ENCODE peak calls at places on chromosomes 5 and 9, in six cellular contexts. One of them, this sample, is unnamed.

GRCh38 chr9:79189511-79189924 is 382.2 kb upstream of the TLE4 start:
- DNase-seq in CD8-positive, alpha-beta T cell: no peak
- DNase-seq in CD8-positive, alpha-beta memory T cell: no peak
- DNase-seq in neuronal stem cell: no peak
- DNase-seq in keratinocyte: no peak
- DNase-seq in dermis microvascular lymphatic vessel endothelial cell: no peak
- DNase-seq in this sample: no peak

GRCh38 chr5:45385321-45386058 is 310.7 kb downstream of the HCN1 start:
- DNase-seq in CD8-positive, alpha-beta T cell: no peak
- DNase-seq in CD8-positive, alpha-beta memory T cell: no peak
- DNase-seq in neuronal stem cell: no peak
- DNase-seq in keratinocyte: no peak
- DNase-seq in dermis microvascular lymphatic vessel endothelial cell: peak
- DNase-seq in this sample: no peak

GRCh38 chr5:148791334-148791667 is 35.1 kb upstream of the ADRB2 start:
- DNase-seq in CD8-positive, alpha-beta T cell: no peak
- DNase-seq in CD8-positive, alpha-beta memory T cell: no peak
- DNase-seq in neuronal stem cell: no peak
- DNase-seq in keratinocyte: peak
- DNase-seq in dermis microvascular lymphatic vessel endothelial cell: no peak
- DNase-seq in this sample: no peak

GRCh38 chr5:134101686-134102439 is 12.6 kb upstream of the TCF7 start:
- DNase-seq in CD8-positive, alpha-beta T cell: peak
- DNase-seq in CD8-positive, alpha-beta memory T cell: peak
- DNase-seq in neuronal stem cell: no peak
- DNase-seq in keratinocyte: no peak
- DNase-seq in dermis microvascular lymphatic vessel endothelial cell: no peak
- DNase-seq in this sample: peak

GRCh38 chr5:159184858-159185381 is 24.4 kb downstream of the RNF145 start:
- DNase-seq in CD8-positive, alpha-beta T cell: no peak
- DNase-seq in CD8-positive, alpha-beta memory T cell: no peak
- DNase-seq in neuronal stem cell: no peak
- DNase-seq in keratinocyte: no peak
- DNase-seq in dermis microvascular lymphatic vessel endothelial cell: no peak
- DNase-seq in this sample: no peak

GRCh38 chr5:169637085-169637855 is at the start of gene DOCK2:
- DNase-seq in CD8-positive, alpha-beta T cell: peak
- DNase-seq in CD8-positive, alpha-beta memory T cell: peak
- DNase-seq in neuronal stem cell: no peak
- DNase-seq in keratinocyte: no peak
- DNase-seq in dermis microvascular lymphatic vessel endothelial cell: no peak
- DNase-seq in this sample: peak

GRCh38 chr5:110549301-110549700 is 177.2 kb downstream of the TMEM232 start:
- DNase-seq in CD8-positive, alpha-beta T cell: no peak
- DNase-seq in CD8-positive, alpha-beta memory T cell: no peak
- DNase-seq in neuronal stem cell: no peak
- DNase-seq in keratinocyte: no peak
- DNase-seq in dermis microvascular lymphatic vessel endothelial cell: no peak
- DNase-seq in this sample: no peak

GRCh38 chr5:1101991-1102713 is 9.7 kb downstream of the SLC12A7 start:
- DNase-seq in CD8-positive, alpha-beta T cell: no peak
- DNase-seq in CD8-positive, alpha-beta memory T cell: no peak
- DNase-seq in neuronal stem cell: peak
- DNase-seq in keratinocyte: no peak
- DNase-seq in dermis microvascular lymphatic vessel endothelial cell: peak
- DNase-seq in this sample: no peak

GRCh38 chr9:126959326-126959725 is 44.7 kb downstream of the RALGPS1 start:
- DNase-seq in CD8-positive, alpha-beta T cell: no peak
- DNase-seq in CD8-positive, alpha-beta memory T cell: no peak
- DNase-seq in neuronal stem cell: no peak
- DNase-seq in keratinocyte: no peak
- DNase-seq in dermis microvascular lymphatic vessel endothelial cell: no peak
- DNase-seq in this sample: no peak

GRCh38 chr5:165805756-165806155 is 2300.3 kb downstream of the MAT2B start:
- DNase-seq in CD8-positive, alpha-beta T cell: no peak
- DNase-seq in CD8-positive, alpha-beta memory T cell: no peak
- DNase-seq in neuronal stem cell: no peak
- DNase-seq in keratinocyte: no peak
- DNase-seq in dermis microvascular lymphatic vessel endothelial cell: no peak
- DNase-seq in this sample: no peak

GRCh38 chr9:108463927-108464606 is 391.7 kb downstream of the ACTL7B start:
- DNase-seq in CD8-positive, alpha-beta T cell: no peak
- DNase-seq in CD8-positive, alpha-beta memory T cell: no peak
- DNase-seq in neuronal stem cell: no peak
- DNase-seq in keratinocyte: no peak
- DNase-seq in dermis microvascular lymphatic vessel endothelial cell: no peak
- DNase-seq in this sample: no peak

GRCh38 chr9:88905506-88905905 is 85.8 kb upstream of the S1PR3 start:
- DNase-seq in CD8-positive, alpha-beta T cell: no peak
- DNase-seq in CD8-positive, alpha-beta memory T cell: no peak
- DNase-seq in neuronal stem cell: no peak
- DNase-seq in keratinocyte: no peak
- DNase-seq in dermis microvascular lymphatic vessel endothelial cell: no peak
- DNase-seq in this sample: no peak

GRCh38 chr5:145473032-145473642 is 362.0 kb downstream of the PRELID2 start:
- DNase-seq in CD8-positive, alpha-beta T cell: no peak
- DNase-seq in CD8-positive, alpha-beta memory T cell: no peak
- DNase-seq in neuronal stem cell: no peak
- DNase-seq in keratinocyte: no peak
- DNase-seq in dermis microvascular lymphatic vessel endothelial cell: no peak
- DNase-seq in this sample: no peak

GRCh38 chr5:137735531-137736284 is at the start of gene KLHL3:
- DNase-seq in CD8-positive, alpha-beta T cell: peak
- DNase-seq in CD8-positive, alpha-beta memory T cell: peak
- DNase-seq in neuronal stem cell: peak
- DNase-seq in keratinocyte: no peak
- DNase-seq in dermis microvascular lymphatic vessel endothelial cell: peak
- DNase-seq in this sample: peak

GRCh38 chr9:128552744-128553221 is 396 bp downstream of the SPTAN1 start:
- DNase-seq in CD8-positive, alpha-beta T cell: no peak
- DNase-seq in CD8-positive, alpha-beta memory T cell: peak
- DNase-seq in neuronal stem cell: peak
- DNase-seq in keratinocyte: no peak
- DNase-seq in dermis microvascular lymphatic vessel endothelial cell: no peak
- DNase-seq in this sample: peak

GRCh38 chr5:171316258-171317121 is 7.4 kb downstream of the TLX3 start:
- DNase-seq in CD8-positive, alpha-beta T cell: no peak
- DNase-seq in CD8-positive, alpha-beta memory T cell: no peak
- DNase-seq in neuronal stem cell: no peak
- DNase-seq in keratinocyte: no peak
- DNase-seq in dermis microvascular lymphatic vessel endothelial cell: no peak
- DNase-seq in this sample: no peak

GRCh38 chr5:10630126-10630525 is 66.3 kb downstream of the ANKRD33B start:
- DNase-seq in CD8-positive, alpha-beta T cell: no peak
- DNase-seq in CD8-positive, alpha-beta memory T cell: no peak
- DNase-seq in neuronal stem cell: no peak
- DNase-seq in keratinocyte: peak
- DNase-seq in dermis microvascular lymphatic vessel endothelial cell: no peak
- DNase-seq in this sample: no peak

GRCh38 chr5:171055881-171056454 is 194.2 kb downstream of the RANBP17 start:
- DNase-seq in CD8-positive, alpha-beta T cell: no peak
- DNase-seq in CD8-positive, alpha-beta memory T cell: no peak
- DNase-seq in neuronal stem cell: peak
- DNase-seq in keratinocyte: no peak
- DNase-seq in dermis microvascular lymphatic vessel endothelial cell: no peak
- DNase-seq in this sample: no peak

GRCh38 chr9:93236541-93237206 is 52.7 kb downstream of the WNK2 start:
- DNase-seq in CD8-positive, alpha-beta T cell: no peak
- DNase-seq in CD8-positive, alpha-beta memory T cell: no peak
- DNase-seq in neuronal stem cell: no peak
- DNase-seq in keratinocyte: no peak
- DNase-seq in dermis microvascular lymphatic vessel endothelial cell: no peak
- DNase-seq in this sample: no peak

GRCh38 chr5:66442951-66443445 is 153.2 kb upstream of the MAST4 start:
- DNase-seq in CD8-positive, alpha-beta T cell: no peak
- DNase-seq in CD8-positive, alpha-beta memory T cell: no peak
- DNase-seq in neuronal stem cell: no peak
- DNase-seq in keratinocyte: no peak
- DNase-seq in dermis microvascular lymphatic vessel endothelial cell: no peak
- DNase-seq in this sample: no peak

GRCh38 chr5:157076558-157076957 is 17.6 kb upstream of the HAVCR1 start:
- DNase-seq in CD8-positive, alpha-beta T cell: no peak
- DNase-seq in CD8-positive, alpha-beta memory T cell: no peak
- DNase-seq in neuronal stem cell: no peak
- DNase-seq in keratinocyte: no peak
- DNase-seq in dermis microvascular lymphatic vessel endothelial cell: no peak
- DNase-seq in this sample: no peak